ENCODE peak calls at places on chromosomes 7 and 10, in nine cellular contexts. H is foreskin fibroblast, E is uterus, Z is spleen, S is K562, K is OCI-LY7, V is ascending aorta, U is cardiac muscle cell, X is astrocyte of the spinal cord. G is an unnamed sample.

GRCh38 chr7:192035-192649 is at the start of gene FAM20C:
- DNase-seq in K (no peak), E (peak), X (peak), H (peak), V (peak), Z (peak), S (no peak), U (peak), G (no peak)

GRCh38 chr7:45417735-45418134 is 156.4 kb upstream of the ADCY1 start:
- DNase-seq in K (no peak), Z (no peak), X (no peak), H (no peak), E (no peak), V (no peak), U (no peak), S (no peak), G (no peak)

GRCh38 chr7:130421685-130422084 is 19.1 kb downstream of the CEP41 start:
- DNase-seq in E (no peak), Z (no peak), H (peak), K (no peak), V (no peak), X (peak), U (peak), S (no peak), G (no peak)

GRCh38 chr7:16063691-16064090 is 357.6 kb downstream of the CRPPA start:
- DNase-seq in H (peak), E (no peak), S (no peak), Z (no peak), X (peak), U (no peak), K (no peak), V (no peak), G (no peak)

GRCh38 chr7:155193716-155194115 is 104.0 kb upstream of the INSIG1 start:
- DNase-seq in U (no peak), X (no peak), S (no peak), V (peak), K (no peak), Z (no peak), E (no peak), H (no peak), G (no peak)

GRCh38 chr10:2968401-2968800 is 98.9 kb upstream of the PFKP start:
- DNase-seq in U (no peak), Z (no peak), X (peak), H (peak), E (peak), V (no peak), K (no peak), S (no peak), G (no peak)

GRCh38 chr7:115678049-115678982 is 352.2 kb downstream of the TFEC start:
- DNase-seq in V (no peak), E (no peak), U (no peak), H (peak), X (peak), K (no peak), S (no peak), Z (no peak), G (no peak)

GRCh38 chr7:81669476-81670105 is 100.3 kb downstream of the HGF start:
- DNase-seq in H (no peak), S (no peak), Z (no peak), E (no peak), K (no peak), X (no peak), V (no peak), U (no peak), G (no peak)

GRCh38 chr7:33495207-33495606 is 365.8 kb downstream of the BBS9 start:
- DNase-seq in U (peak), K (no peak), V (no peak), S (no peak), H (peak), Z (no peak), X (peak), E (no peak), G (no peak)

GRCh38 chr10:9615179-9615578 is 1402.5 kb upstream of the CELF2 start:
- DNase-seq in V (no peak), H (no peak), X (peak), K (no peak), Z (no peak), U (no peak), S (no peak), E (no peak), G (no peak)

GRCh38 chr7:94602181-94602580 is 53.8 kb downstream of the SGCE start:
- DNase-seq in U (no peak), V (no peak), H (no peak), X (no peak), E (no peak), K (no peak), Z (no peak), S (no peak), G (no peak)

GRCh38 chr7:153061913-153062528 is 302.5 kb downstream of the ACTR3B start:
- DNase-seq in V (no peak), U (peak), Z (no peak), S (peak), X (no peak), H (no peak), K (no peak), E (no peak), G (no peak)

GRCh38 chr7:97671571-97671970 is 60.3 kb upstream of the TAC1 start:
- DNase-seq in X (no peak), U (no peak), K (no peak), E (no peak), H (no peak), S (no peak), Z (no peak), V (no peak), G (no peak)

GRCh38 chr10:74787457-74787856 is 38.9 kb upstream of the KAT6B start:
- DNase-seq in H (no peak), U (no peak), E (no peak), X (no peak), K (no peak), S (no peak), V (no peak), Z (no peak), G (no peak)

GRCh38 chr10:9305018-9305655 is 1250.6 kb downstream of the GATA3 start:
- DNase-seq in V (no peak), Z (no peak), S (no peak), E (no peak), H (peak), X (peak), K (peak), U (peak), G (no peak)

GRCh38 chr10:87657370-87657769 is 2.3 kb upstream of the PAPSS2 start:
- DNase-seq in U (no peak), V (peak), H (peak), X (peak), E (peak), Z (no peak), S (no peak), K (no peak), G (no peak)

GRCh38 chr7:24445041-24445440 is 128.2 kb upstream of the PALS2 start:
- DNase-seq in U (no peak), Z (no peak), X (no peak), H (no peak), K (no peak), V (no peak), S (no peak), E (no peak), G (no peak)

GRCh38 chr7:118280319-118281012 is 56.0 kb downstream of the ANKRD7 start:
- DNase-seq in U (no peak), S (no peak), H (no peak), X (peak), Z (no peak), V (no peak), E (no peak), K (no peak), G (no peak)

GRCh38 chr7:50335795-50336754 is 31.6 kb downstream of the IKZF1 start:
- DNase-seq in E (no peak), U (no peak), X (no peak), S (peak), V (no peak), H (no peak), Z (peak), K (peak), G (peak)

GRCh38 chr10:112539340-112539739 is 92.3 kb downstream of the VTI1A start:
- DNase-seq in E (no peak), X (no peak), S (no peak), K (no peak), H (no peak), U (no peak), V (no peak), Z (no peak), G (no peak)

GRCh38 chr7:89017676-89018075 is 222.1 kb upstream of the TEX47 start:
- DNase-seq in K (no peak), E (no peak), X (no peak), V (no peak), Z (no peak), H (no peak), S (no peak), U (no peak), G (no peak)

GRCh38 chr10:69506487-69506833 is 55.2 kb downstream of the TSPAN15 start:
- DNase-seq in E (no peak), U (no peak), X (no peak), S (no peak), Z (peak), H (no peak), K (no peak), V (no peak), G (no peak)

GRCh38 chr10:71090330-71090729 is 122.0 kb upstream of the UNC5B start:
- DNase-seq in S (peak), Z (no peak), X (no peak), K (no peak), E (no peak), V (peak), H (no peak), U (no peak), G (no peak)

GRCh38 chr7:48847896-48848295 is 76.5 kb upstream of the CDC14C start:
- DNase-seq in V (no peak), Z (no peak), E (no peak), K (no peak), H (no peak), U (no peak), S (no peak), X (no peak), G (no peak)

GRCh38 chr10:70462349-70462984 is 16.1 kb upstream of the PALD1 start:
- DNase-seq in X (no peak), V (peak), Z (peak), H (no peak), K (no peak), S (no peak), U (no peak), E (peak), G (no peak)

GRCh38 chr10:121459279-121459764 is 138.9 kb downstream of the FGFR2 start:
- DNase-seq in Z (no peak), E (no peak), U (no peak), V (no peak), K (no peak), H (no peak), S (no peak), X (no peak), G (no peak)

DNA sequence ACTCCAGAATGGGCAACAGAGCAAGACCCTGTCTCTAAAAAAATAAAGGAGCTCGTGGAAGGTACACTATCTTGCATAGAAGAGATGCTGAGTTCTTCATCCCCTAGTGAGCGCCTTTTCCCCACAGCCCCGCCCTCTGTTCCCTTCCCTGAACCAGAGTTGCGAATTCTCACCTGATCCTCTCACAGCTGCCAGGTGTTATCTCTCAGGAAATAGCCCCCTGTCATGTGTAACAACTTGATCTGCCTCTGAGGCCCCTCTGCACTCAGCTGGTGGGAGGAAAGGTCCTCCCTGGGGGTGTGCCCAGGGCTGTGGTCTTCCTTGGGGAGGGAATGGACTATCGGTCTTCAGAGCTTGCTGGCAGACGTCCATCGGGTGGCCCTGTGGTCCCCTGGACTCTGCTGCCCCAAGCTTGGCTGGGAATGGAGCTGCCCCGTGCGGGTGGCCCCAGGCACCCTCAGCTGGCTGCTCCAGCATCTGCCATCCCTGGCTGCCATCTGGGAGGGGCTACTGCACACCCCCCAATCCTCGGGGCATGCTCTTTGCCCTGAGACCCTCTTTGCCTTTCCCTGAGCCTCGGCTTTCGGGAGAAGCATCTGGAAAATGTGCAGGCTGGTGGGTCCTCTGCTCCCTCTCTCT is 21.7 kb upstream of the BNIP3 start:
- DNase-seq in E (no peak), V (no peak), Z (no peak), X (no peak), K (no peak), U (no peak), S (no peak), H (no peak), G (no peak)
- TF ChIP-seq CTCF in E (no peak), V (no peak), Z (no peak), X (no peak), K (no peak), U (no peak), S (no peak), H (no peak), G (no peak)

GRCh38 chr10:6173203-6173602 is 29.5 kb upstream of the PFKFB3 start:
- DNase-seq in K (peak), S (no peak), U (peak), H (no peak), X (no peak), Z (no peak), V (no peak), E (no peak), G (no peak)
- H3K4me3 ChIP-seq in K (no peak), S (no peak), U (no peak), H (no peak), X (no peak), Z (no peak), V (no peak), E (no peak), G (no peak)

GRCh38 chr10:25405871-25406270 is 231.1 kb downstream of the GPR158 start:
- DNase-seq in U (no peak), V (no peak), X (peak), S (no peak), E (no peak), Z (no peak), H (no peak), K (no peak), G (no peak)
- TF ChIP-seq CTCF in U (no peak), V (no peak), X (no peak), S (no peak), E (no peak), Z (no peak), H (no peak), K (no peak), G (no peak)

GRCh38 chr10:130571674-130572073 is 435.5 kb downstream of the GLRX3 start:
- DNase-seq in H (no peak), X (no peak), U (peak), E (no peak), K (no peak), S (no peak), V (no peak), Z (no peak), G (no peak)
- H3K4me3 ChIP-seq in H (no peak), X (no peak), U (no peak), E (no peak), K (no peak), S (no peak), V (no peak), Z (no peak), G (no peak)

GRCh38 chr7:105487559-105488218 is 34.4 kb downstream of the PUS7 start:
- DNase-seq in K (peak), H (peak), U (no peak), E (peak), X (peak), V (no peak), S (peak), Z (no peak), G (no peak)
- TF ChIP-seq CTCF in K (peak), H (peak), U (peak), E (peak), X (peak), V (no peak), S (peak), Z (peak), G (peak)

DNA sequence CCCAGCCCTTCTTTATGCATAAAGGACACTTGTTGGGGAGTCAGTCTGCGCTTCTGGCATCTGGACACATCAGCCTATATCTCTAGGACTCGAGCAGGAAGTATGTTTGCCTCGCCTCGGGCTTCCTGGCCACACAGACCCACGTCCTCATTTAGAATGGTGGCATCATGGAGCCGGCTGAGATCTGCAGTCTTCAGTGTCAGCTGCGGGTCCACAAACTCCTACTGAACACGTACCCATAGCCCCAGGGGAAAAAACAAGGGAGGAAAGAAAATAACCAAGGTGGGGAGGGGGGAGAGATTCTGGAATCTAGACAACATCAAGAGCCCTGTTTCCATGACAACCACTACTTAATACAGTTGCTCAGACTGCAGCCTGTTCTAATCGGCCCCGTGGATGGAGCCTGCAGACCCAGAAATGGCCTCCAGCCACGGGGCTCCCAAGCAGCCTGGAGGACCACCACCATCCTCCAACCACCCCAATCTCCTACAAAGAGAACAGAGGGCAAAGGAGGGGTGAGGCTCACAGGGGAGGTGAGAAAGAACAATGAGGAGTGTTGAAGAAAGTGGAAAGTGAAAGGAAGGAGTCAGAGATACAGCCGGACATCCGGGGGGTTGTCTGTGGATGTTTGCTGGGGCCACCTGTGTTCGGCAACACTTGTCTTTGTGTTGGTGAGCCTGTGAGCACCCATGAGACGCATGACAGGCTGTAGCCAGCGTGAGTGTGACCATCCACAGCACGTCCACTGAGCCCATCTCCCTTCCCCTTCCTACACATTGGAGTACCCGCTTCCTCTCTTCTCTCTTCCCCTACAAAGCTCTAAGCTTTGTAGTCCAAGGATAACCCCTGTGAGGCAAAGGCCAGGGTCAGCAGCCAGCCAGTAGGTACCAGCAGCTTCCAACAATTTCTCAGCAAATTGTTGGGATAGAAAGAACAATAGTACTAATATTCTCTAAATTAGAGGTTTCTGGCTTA is 141.0 kb downstream of the PLXNA4 start:
- DNase-seq in Z (peak), V (no peak), U (no peak), E (no peak), K (no peak), H (no peak), S (no peak), X (peak), G (no peak)
- H3K4me3 ChIP-seq in Z (no peak), V (no peak), U (no peak), E (no peak), K (no peak), H (no peak), S (no peak), X (no peak), G (no peak)

GRCh38 chr7:137862964-137863363 is 16.2 kb upstream of the DGKI start:
- DNase-seq in K (no peak), U (no peak), H (no peak), S (no peak), Z (no peak), V (no peak), E (no peak), X (no peak), G (no peak)
- TF ChIP-seq CTCF in K (no peak), U (no peak), H (no peak), S (no peak), Z (no peak), V (no peak), E (no peak), X (no peak), G (no peak)

GRCh38 chr7:120973849-120974248 is 14.7 kb upstream of the CPED1 start:
- DNase-seq in X (no peak), S (no peak), K (no peak), Z (no peak), H (no peak), V (no peak), E (no peak), U (no peak), G (no peak)
- H3K4me3 ChIP-seq in X (no peak), S (no peak), K (no peak), Z (no peak), H (no peak), V (no peak), E (no peak), U (no peak), G (no peak)

GRCh38 chr10:83982812-83983211 is 156.5 kb upstream of the GHITM start:
- DNase-seq in X (no peak), Z (no peak), H (no peak), K (no peak), V (no peak), S (no peak), E (no peak), U (no peak), G (no peak)

GRCh38 chr10:83984256-83984640 is 155.1 kb upstream of the GHITM start:
- DNase-seq in H (no peak), K (no peak), E (no peak), V (no peak), U (no peak), Z (no peak), S (no peak), X (no peak), G (no peak)

GRCh38 chr10:83983578-83984255 is 155.6 kb upstream of the GHITM start:
- DNase-seq in S (peak), V (no peak), X (no peak), E (no peak), U (no peak), K (no peak), Z (no peak), H (no peak), G (no peak)

GRCh38 chr10:83978681-83979383 is 160.5 kb upstream of the GHITM start:
- DNase-seq in K (no peak), X (no peak), Z (no peak), S (no peak), H (no peak), V (no peak), E (no peak), U (no peak), G (no peak)
- TF ChIP-seq CTCF in K (no peak), X (no peak), Z (no peak), S (peak), H (no peak), V (no peak), E (no peak), U (no peak), G (no peak)

DNA sequence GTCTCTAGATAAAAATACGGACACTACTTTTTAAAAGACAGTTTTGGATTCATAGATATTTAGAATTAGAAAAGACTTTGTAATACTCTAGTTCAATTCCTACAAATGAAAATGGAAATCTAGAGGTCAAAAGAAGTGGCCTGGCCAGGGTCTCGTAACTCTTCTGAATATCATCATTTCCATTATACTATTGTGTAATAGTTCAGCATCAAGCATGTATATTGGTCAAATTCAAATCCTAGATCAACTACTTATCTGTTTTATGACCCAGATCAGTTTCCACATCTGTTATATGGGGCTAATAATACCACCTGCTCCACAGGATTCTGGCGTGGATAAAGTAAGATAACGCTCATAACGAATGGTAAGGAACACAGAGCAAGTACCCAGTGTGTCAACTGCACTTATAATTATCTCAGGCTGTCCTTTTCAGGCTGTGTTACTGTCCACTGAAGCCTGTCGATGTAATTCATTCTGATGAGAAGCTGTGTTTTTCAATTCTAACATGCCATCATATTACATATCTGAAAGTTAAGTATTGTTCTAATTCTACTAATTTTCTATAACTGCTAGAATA is 54.3 kb downstream of the ARHGAP21 start:
- DNase-seq in E (no peak), S (no peak), X (no peak), U (no peak), V (no peak), Z (no peak), H (no peak), K (no peak), G (no peak)
- H3K4me3 ChIP-seq in E (no peak), S (no peak), X (no peak), U (no peak), V (no peak), Z (no peak), H (no peak), K (no peak), G (no peak)